ENCODE peak calls at places on chromosomes 5 and 9, in four cellular contexts. One of them, this sample, is unnamed.

GRCh38 chr5:980001-980588 is 28.5 kb upstream of the NKD2 start:
- DNase-seq in left ventricle myocardium inferior: no peak
- DNase-seq in cardiac muscle cell: no peak
- DNase-seq in HCT116: no peak
- DNase-seq in this sample: peak

GRCh38 chr5:72167790-72168189 is 60.5 kb downstream of the MAP1B start:
- DNase-seq in HCT116: no peak
- DNase-seq in left ventricle myocardium inferior: peak
- DNase-seq in cardiac muscle cell: peak
- DNase-seq in this sample: no peak

GRCh38 chr9:16207161-16207560 is 654.3 kb downstream of the CCDC171 start:
- DNase-seq in HCT116: no peak
- DNase-seq in left ventricle myocardium inferior: peak
- DNase-seq in cardiac muscle cell: no peak
- DNase-seq in this sample: no peak

GRCh38 chr5:168818586-168818985 is 239.4 kb upstream of the PANK3 start:
- DNase-seq in left ventricle myocardium inferior: peak
- DNase-seq in HCT116: no peak
- DNase-seq in cardiac muscle cell: peak
- DNase-seq in this sample: no peak

GRCh38 chr5:14714706-14715105 is 50.2 kb downstream of the OTULIN start:
- DNase-seq in cardiac muscle cell: no peak
- DNase-seq in left ventricle myocardium inferior: no peak
- DNase-seq in HCT116: no peak
- DNase-seq in this sample: no peak

GRCh38 chr5:72837524-72838096 is 21.1 kb downstream of the TNPO1 start:
- DNase-seq in cardiac muscle cell: no peak
- DNase-seq in left ventricle myocardium inferior: no peak
- DNase-seq in HCT116: no peak
- DNase-seq in this sample: no peak

GRCh38 chr5:37900692-37901091 is 60.9 kb upstream of the GDNF start:
- DNase-seq in cardiac muscle cell: no peak
- DNase-seq in left ventricle myocardium inferior: peak
- DNase-seq in HCT116: peak
- DNase-seq in this sample: peak

GRCh38 chr9:32413424-32413823 is 29.0 kb downstream of the ACO1 start:
- DNase-seq in left ventricle myocardium inferior: no peak
- DNase-seq in cardiac muscle cell: no peak
- DNase-seq in HCT116: no peak
- DNase-seq in this sample: no peak

GRCh38 chr5:109656829-109657228 is 32.9 kb upstream of the MAN2A1 start:
- DNase-seq in left ventricle myocardium inferior: peak
- DNase-seq in cardiac muscle cell: no peak
- DNase-seq in HCT116: no peak
- DNase-seq in this sample: peak

GRCh38 chr5:179120951-179121666 is 60.9 kb downstream of the ZNF354C start:
- DNase-seq in cardiac muscle cell: no peak
- DNase-seq in HCT116: no peak
- DNase-seq in left ventricle myocardium inferior: no peak
- DNase-seq in this sample: peak

GRCh38 chr5:105929865-105930264 is 1740.9 kb downstream of the EFNA5 start:
- DNase-seq in HCT116: no peak
- DNase-seq in left ventricle myocardium inferior: no peak
- DNase-seq in cardiac muscle cell: no peak
- DNase-seq in this sample: no peak

GRCh38 chr9:131239307-131239975 is 36.9 kb downstream of the FAM78A start:
- DNase-seq in cardiac muscle cell: no peak
- DNase-seq in HCT116: no peak
- DNase-seq in left ventricle myocardium inferior: no peak
- DNase-seq in this sample: no peak

GRCh38 chr5:59766394-59766793 is 127.1 kb downstream of the PDE4D start:
- DNase-seq in HCT116: no peak
- DNase-seq in left ventricle myocardium inferior: no peak
- DNase-seq in cardiac muscle cell: no peak
- DNase-seq in this sample: no peak

GRCh38 chr9:8234286-8234819 is 434.8 kb upstream of the DMAC1 start:
- DNase-seq in HCT116: no peak
- DNase-seq in cardiac muscle cell: no peak
- DNase-seq in left ventricle myocardium inferior: no peak
- DNase-seq in this sample: no peak

GRCh38 chr5:131389096-131389868 is 125.4 kb downstream of the CDC42SE2 start:
- DNase-seq in HCT116: no peak
- DNase-seq in cardiac muscle cell: no peak
- DNase-seq in left ventricle myocardium inferior: no peak
- DNase-seq in this sample: no peak

GRCh38 chr5:109877670-109878045 is 187.9 kb downstream of the MAN2A1 start:
- DNase-seq in left ventricle myocardium inferior: no peak
- DNase-seq in HCT116: no peak
- DNase-seq in cardiac muscle cell: no peak
- DNase-seq in this sample: no peak

GRCh38 chr5:105392710-105393149 is 1830.1 kb upstream of the NUDT12 start:
- DNase-seq in HCT116: peak
- DNase-seq in left ventricle myocardium inferior: no peak
- DNase-seq in cardiac muscle cell: no peak
- DNase-seq in this sample: no peak

GRCh38 chr9:127557466-127557869 is 54.6 kb upstream of the STXBP1 start:
- DNase-seq in cardiac muscle cell: peak
- DNase-seq in left ventricle myocardium inferior: no peak
- DNase-seq in HCT116: no peak
- DNase-seq in this sample: peak

GRCh38 chr9:124721109-124721850 is 49.8 kb downstream of the NR6A1 start:
- DNase-seq in HCT116: peak
- DNase-seq in cardiac muscle cell: no peak
- DNase-seq in left ventricle myocardium inferior: no peak
- DNase-seq in this sample: peak

GRCh38 chr9:2066312-2067273 is 51.4 kb downstream of the SMARCA2 start:
- DNase-seq in HCT116: no peak
- DNase-seq in left ventricle myocardium inferior: no peak
- DNase-seq in cardiac muscle cell: no peak
- DNase-seq in this sample: no peak

GRCh38 chr5:120449501-120449900 is 14.6 kb upstream of the PRR16 start:
- DNase-seq in HCT116: no peak
- DNase-seq in cardiac muscle cell: no peak
- DNase-seq in left ventricle myocardium inferior: no peak
- DNase-seq in this sample: no peak

GRCh38 chr9:95494416-95495371 is 22.1 kb downstream of the PTCH1 start:
- DNase-seq in HCT116: no peak
- DNase-seq in cardiac muscle cell: no peak
- DNase-seq in left ventricle myocardium inferior: no peak
- DNase-seq in this sample: peak

GRCh38 chr9:136482046-136482792 is 621 bp downstream of the SEC16A start:
- DNase-seq in HCT116: no peak
- DNase-seq in cardiac muscle cell: peak
- DNase-seq in left ventricle myocardium inferior: no peak
- DNase-seq in this sample: no peak

GRCh38 chr5:672329-673139 is 20.6 kb downstream of the TPPP start:
- DNase-seq in cardiac muscle cell: peak
- DNase-seq in HCT116: no peak
- DNase-seq in left ventricle myocardium inferior: peak
- DNase-seq in this sample: peak

GRCh38 chr9:99602854-99603253 is 218.8 kb upstream of the NR4A3 start:
- DNase-seq in left ventricle myocardium inferior: no peak
- DNase-seq in HCT116: no peak
- DNase-seq in cardiac muscle cell: no peak
- DNase-seq in this sample: no peak

GRCh38 chr9:14309403-14309802 is 4.5 kb downstream of the NFIB start:
- DNase-seq in HCT116: no peak
- DNase-seq in left ventricle myocardium inferior: no peak
- DNase-seq in cardiac muscle cell: no peak
- DNase-seq in this sample: no peak

GRCh38 chr5:113806823-113807222 is 293.3 kb downstream of the YTHDC2 start:
- DNase-seq in cardiac muscle cell: peak
- DNase-seq in left ventricle myocardium inferior: no peak
- DNase-seq in HCT116: no peak
- DNase-seq in this sample: no peak

GRCh38 chr9:83062011-83062652 is 810 bp downstream of the RASEF start:
- DNase-seq in left ventricle myocardium inferior: peak
- DNase-seq in cardiac muscle cell: peak
- DNase-seq in HCT116: no peak
- DNase-seq in this sample: peak

GRCh38 chr5:103785569-103785968 is 223.0 kb upstream of the NUDT12 start:
- DNase-seq in cardiac muscle cell: no peak
- DNase-seq in HCT116: no peak
- DNase-seq in left ventricle myocardium inferior: no peak
- DNase-seq in this sample: no peak

GRCh38 chr5:124477577-124477976 is 268.9 kb downstream of the ZNF608 start:
- DNase-seq in HCT116: no peak
- DNase-seq in cardiac muscle cell: no peak
- DNase-seq in left ventricle myocardium inferior: no peak
- DNase-seq in this sample: no peak

GRCh38 chr9:136275655-136276429 is 28.1 kb downstream of the CCDC187 start:
- DNase-seq in left ventricle myocardium inferior: no peak
- DNase-seq in HCT116: no peak
- DNase-seq in cardiac muscle cell: peak
- DNase-seq in this sample: no peak

GRCh38 chr5:108905818-108906217 is 158.1 kb downstream of the FER start:
- DNase-seq in cardiac muscle cell: no peak
- DNase-seq in HCT116: no peak
- DNase-seq in left ventricle myocardium inferior: no peak
- DNase-seq in this sample: no peak

GRCh38 chr5:65061974-65062353 is 293.2 kb downstream of the CWC27 start:
- DNase-seq in HCT116: no peak
- DNase-seq in cardiac muscle cell: no peak
- DNase-seq in left ventricle myocardium inferior: no peak
- DNase-seq in this sample: no peak
- H3K27ac ChIP-seq in HCT116: no peak
- H3K27ac ChIP-seq in cardiac muscle cell: no peak
- H3K27ac ChIP-seq in left ventricle myocardium inferior: peak
- H3K27ac ChIP-seq in this sample: no peak

DNA sequence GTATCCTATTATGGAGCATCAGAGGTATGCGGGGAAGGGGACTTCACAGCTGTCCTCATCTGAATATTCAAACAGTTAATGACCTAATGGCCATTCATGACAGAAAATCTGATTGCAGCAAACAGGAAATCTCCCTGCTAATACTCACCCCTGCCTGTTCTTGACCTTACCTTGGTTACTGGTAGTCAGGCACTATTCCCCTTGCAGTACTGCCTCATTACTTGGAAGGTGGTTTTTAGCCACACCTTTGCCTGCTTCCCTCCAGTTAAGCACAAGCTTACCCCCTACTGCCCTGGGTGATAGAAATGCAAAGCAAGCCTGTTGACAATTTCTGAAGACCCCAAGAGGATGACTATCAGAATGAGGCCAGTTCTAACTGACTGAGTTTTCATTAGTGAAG is 332.4 kb downstream of the NTRK2 start:
- DNase-seq in cardiac muscle cell: no peak
- DNase-seq in HCT116: no peak
- DNase-seq in left ventricle myocardium inferior: no peak
- DNase-seq in this sample: no peak
- H3K27ac ChIP-seq in cardiac muscle cell: no peak
- H3K27ac ChIP-seq in HCT116: no peak
- H3K27ac ChIP-seq in left ventricle myocardium inferior: no peak
- H3K27ac ChIP-seq in this sample: no peak

DNA sequence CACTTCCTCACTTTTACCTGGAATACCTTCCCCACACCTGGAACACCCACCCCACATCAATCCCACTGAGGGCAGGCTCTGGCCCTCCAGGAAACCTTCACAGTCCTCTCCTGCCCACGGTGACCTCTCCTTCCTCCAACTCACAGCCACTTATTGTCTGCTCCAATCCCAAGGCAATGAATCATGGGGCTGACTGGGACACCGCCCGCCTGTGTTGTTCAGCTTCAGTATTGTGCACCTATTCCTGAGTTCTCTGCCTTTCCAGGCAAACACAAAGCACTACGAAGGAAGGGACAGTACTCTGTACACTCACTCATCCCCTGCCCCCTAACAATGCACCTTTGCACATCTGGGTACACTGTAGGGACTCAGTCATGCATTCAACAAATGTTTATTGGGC is 7.3 kb downstream of the PCDH1 start:
- DNase-seq in left ventricle myocardium inferior: peak
- DNase-seq in cardiac muscle cell: no peak
- DNase-seq in HCT116: no peak
- DNase-seq in this sample: no peak
- H3K27ac ChIP-seq in left ventricle myocardium inferior: peak
- H3K27ac ChIP-seq in cardiac muscle cell: no peak
- H3K27ac ChIP-seq in HCT116: no peak
- H3K27ac ChIP-seq in this sample: no peak

GRCh38 chr5:139685886-139686285 is 37.7 kb downstream of the CXXC5 start:
- DNase-seq in cardiac muscle cell: no peak
- DNase-seq in left ventricle myocardium inferior: no peak
- DNase-seq in HCT116: no peak
- DNase-seq in this sample: no peak
- H3K27ac ChIP-seq in cardiac muscle cell: no peak
- H3K27ac ChIP-seq in left ventricle myocardium inferior: peak
- H3K27ac ChIP-seq in HCT116: no peak
- H3K27ac ChIP-seq in this sample: no peak

GRCh38 chr5:119368238-119368630 is 12.4 kb downstream of the TNFAIP8 start:
- DNase-seq in HCT116: no peak
- DNase-seq in cardiac muscle cell: no peak
- DNase-seq in left ventricle myocardium inferior: no peak
- DNase-seq in this sample: no peak
- H3K27ac ChIP-seq in HCT116: no peak
- H3K27ac ChIP-seq in cardiac muscle cell: no peak
- H3K27ac ChIP-seq in left ventricle myocardium inferior: no peak
- H3K27ac ChIP-seq in this sample: no peak

GRCh38 chr5:149144637-149145036 is 3.3 kb downstream of the ABLIM3 start:
- DNase-seq in left ventricle myocardium inferior: no peak
- DNase-seq in cardiac muscle cell: no peak
- DNase-seq in HCT116: no peak
- DNase-seq in this sample: no peak

GRCh38 chr5:149140197-149141002 is 893 bp upstream of the ABLIM3 start:
- DNase-seq in left ventricle myocardium inferior: no peak
- DNase-seq in HCT116: no peak
- DNase-seq in cardiac muscle cell: no peak
- DNase-seq in this sample: peak

GRCh38 chr5:149141224-149141956 is at the start of gene ABLIM3:
- DNase-seq in HCT116: no peak
- DNase-seq in left ventricle myocardium inferior: peak
- DNase-seq in cardiac muscle cell: peak
- DNase-seq in this sample: peak

GRCh38 chr5:149143470-149143869 is 2.2 kb downstream of the ABLIM3 start:
- DNase-seq in cardiac muscle cell: no peak
- DNase-seq in HCT116: no peak
- DNase-seq in left ventricle myocardium inferior: no peak
- DNase-seq in this sample: peak

GRCh38 chr5:149141957-149142851 is 911 bp downstream of the ABLIM3 start:
- DNase-seq in HCT116: no peak
- DNase-seq in cardiac muscle cell: no peak
- DNase-seq in left ventricle myocardium inferior: peak
- DNase-seq in this sample: no peak
- H3K27ac ChIP-seq in HCT116: no peak
- H3K27ac ChIP-seq in cardiac muscle cell: no peak
- H3K27ac ChIP-seq in left ventricle myocardium inferior: peak
- H3K27ac ChIP-seq in this sample: peak

DNA sequence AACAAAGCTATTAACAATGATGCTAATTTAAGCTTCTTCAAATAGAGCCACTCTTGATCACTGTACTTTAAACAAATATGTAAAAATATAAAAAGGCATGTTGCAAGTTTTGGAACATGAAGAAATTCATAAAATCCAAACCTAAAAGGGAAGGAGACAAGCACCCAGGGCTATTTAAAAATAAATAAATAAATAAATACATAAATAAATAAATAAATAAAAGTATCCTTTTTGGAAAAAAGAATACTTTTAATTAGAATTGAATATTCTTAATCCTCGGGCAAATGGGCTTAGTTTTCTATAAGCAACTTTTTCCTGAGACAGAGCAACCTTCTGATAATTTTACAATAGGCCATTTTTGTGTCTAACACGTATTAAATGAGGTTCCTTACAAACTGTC is 147.5 kb upstream of the PCA3 start:
- DNase-seq in left ventricle myocardium inferior: no peak
- DNase-seq in HCT116: no peak
- DNase-seq in cardiac muscle cell: no peak
- DNase-seq in this sample: no peak
- H3K27ac ChIP-seq in left ventricle myocardium inferior: no peak
- H3K27ac ChIP-seq in HCT116: no peak
- H3K27ac ChIP-seq in cardiac muscle cell: no peak
- H3K27ac ChIP-seq in this sample: no peak